ENCODE peak calls at places on chromosomes 5 and 9, in four cellular contexts. W is GM12878, R is K562, N is HepG2. Z is an unnamed sample.

GRCh38 chr5:15885156-15885555 is 294.4 kb downstream of the MARCHF11 start:
- DNase-seq in W (no peak), R (no peak), N (no peak), Z (no peak)

GRCh38 chr9:95465115-95465514 is 51.7 kb downstream of the PTCH1 start:
- DNase-seq in W (no peak), R (no peak), N (no peak), Z (no peak)

GRCh38 chr5:95080456-95080855 is 204.4 kb downstream of the MCTP1 start:
- DNase-seq in W (no peak), R (no peak), N (no peak), Z (no peak)

GRCh38 chr5:89120719-89121118 is 237.7 kb upstream of the MEF2C start:
- DNase-seq in W (no peak), R (no peak), N (no peak), Z (no peak)

GRCh38 chr9:78023003-78023741 is 8.4 kb downstream of the GNAQ start:
- DNase-seq in W (no peak), R (no peak), N (peak; percentile 64), Z (no peak)

GRCh38 chr5:18105449-18105848 is 471.2 kb downstream of the TAF11L14 start:
- DNase-seq in W (no peak), R (no peak), N (no peak), Z (no peak)

GRCh38 chr9:69468380-69468779 is 143.4 kb downstream of the ENTREP1 start:
- DNase-seq in W (no peak), R (no peak), N (no peak), Z (no peak)

GRCh38 chr5:75886706-75887105 is 169.5 kb upstream of the POC5 start:
- DNase-seq in W (no peak), R (no peak), N (no peak), Z (no peak)

GRCh38 chr5:1801954-1802295 is 718 bp downstream of the NDUFS6 start:
- DNase-seq in W (no peak), R (peak; percentile 53), N (peak; percentile 24), Z (peak; percentile 17)

GRCh38 chr5:93929146-93929545 is 187.7 kb upstream of the POU5F2 start:
- DNase-seq in W (no peak), R (no peak), N (no peak), Z (no peak)

GRCh38 chr5:123304777-123305316 is 118.4 kb downstream of the CEP120 start:
- DNase-seq in W (no peak), R (no peak), N (no peak), Z (no peak)

GRCh38 chr5:60339691-60340191 is 360.2 kb downstream of the DEPDC1B start:
- DNase-seq in W (no peak), R (no peak), N (no peak), Z (no peak)

GRCh38 chr5:119453045-119453383 is 717 bp downstream of the HSD17B4 start:
- DNase-seq in W (no peak), R (peak; percentile 25), N (no peak), Z (peak; percentile 14)

GRCh38 chr5:172799416-172799815 is 28.4 kb upstream of the DUSP1 start:
- DNase-seq in W (no peak), R (no peak), N (no peak), Z (no peak)
- TF ChIP-seq POLR2A in W (no peak), R (no peak), N (no peak), Z (no peak)

GRCh38 chr5:113806250-113806649 is 292.8 kb downstream of the YTHDC2 start:
- DNase-seq in W (no peak), R (no peak), N (no peak), Z (no peak)

GRCh38 chr5:113804264-113804663 is 290.8 kb downstream of the YTHDC2 start:
- DNase-seq in W (no peak), R (no peak), N (no peak), Z (no peak)

GRCh38 chr5:113806823-113807222 is 293.3 kb downstream of the YTHDC2 start:
- DNase-seq in W (no peak), R (no peak), N (no peak), Z (no peak)

GRCh38 chr5:113804943-113805342 is 291.4 kb downstream of the YTHDC2 start:
- DNase-seq in W (no peak), R (no peak), N (no peak), Z (no peak)

GRCh38 chr5:113807384-113808053 is 294.0 kb downstream of the YTHDC2 start:
- DNase-seq in W (no peak), R (no peak), N (no peak), Z (no peak)
- TF ChIP-seq EP300 in W (no peak), R (no peak), N (no peak), Z (no peak)

GRCh38 chr5:54900906-54901725 is 84.3 kb downstream of the ESM1 start:
- DNase-seq in W (no peak), R (no peak), N (no peak), Z (no peak)

GRCh38 chr5:54894957-54895815 is 90.2 kb downstream of the ESM1 start:
- DNase-seq in W (no peak), R (no peak), N (no peak), Z (no peak)

GRCh38 chr5:54897001-54897400 is 88.4 kb downstream of the ESM1 start:
- DNase-seq in W (no peak), R (no peak), N (no peak), Z (no peak)

GRCh38 chr5:54895816-54896341 is 89.5 kb downstream of the ESM1 start:
- DNase-seq in W (no peak), R (no peak), N (peak; percentile 28), Z (peak; percentile 14)
- TF ChIP-seq JUNB in W (no peak), R (no peak), N (no peak), Z (no peak)

GRCh38 chr5:147286296-147286695 is 51.5 kb downstream of the STK32A start:
- DNase-seq in W (no peak), R (no peak), N (no peak), Z (no peak)
- TF ChIP-seq POLR2A in W (no peak), R (no peak), N (no peak), Z (no peak)

GRCh38 chr5:65390208-65390607 is 91.5 kb downstream of the ADAMTS6 start:
- DNase-seq in W (no peak), R (no peak), N (no peak), Z (no peak)

GRCh38 chr5:65391591-65391990 is 90.1 kb downstream of the ADAMTS6 start:
- DNase-seq in W (no peak), R (no peak), N (no peak), Z (no peak)

GRCh38 chr5:65394078-65394477 is 87.6 kb downstream of the ADAMTS6 start:
- DNase-seq in W (no peak), R (no peak), N (peak; percentile 12), Z (no peak)

DNA sequence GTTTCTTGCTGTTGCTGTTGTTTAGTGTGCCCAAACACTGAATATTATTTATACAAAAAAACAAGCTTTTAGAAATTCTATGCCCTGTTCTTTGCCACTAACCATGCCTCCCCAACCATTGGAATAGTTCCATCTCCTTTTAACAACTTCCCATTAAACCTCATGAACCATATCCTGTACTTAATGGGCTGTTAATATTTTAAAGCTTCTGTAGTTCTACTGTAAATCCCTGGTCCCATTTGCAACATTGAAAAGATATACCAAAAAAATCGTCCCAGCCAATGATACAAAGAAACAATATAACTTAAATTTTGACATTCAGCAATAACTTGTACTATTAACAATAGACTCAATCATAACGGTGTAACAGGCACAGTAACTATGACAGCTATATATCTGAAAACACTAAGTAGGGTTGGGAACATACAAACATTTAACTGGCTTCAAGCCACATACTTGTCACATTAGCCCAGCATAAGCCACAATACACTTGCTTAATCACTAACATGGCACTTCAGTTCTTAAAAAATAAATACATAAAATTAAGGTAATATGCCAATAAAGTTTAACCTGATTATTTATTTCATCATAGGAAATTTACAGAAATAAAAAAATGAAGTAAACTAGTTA is 86.1 kb downstream of the ADAMTS6 start:
- DNase-seq in W (no peak), R (no peak), N (no peak), Z (no peak)
- TF ChIP-seq EP300 in W (no peak), R (no peak), N (no peak), Z (no peak)

Z was measured in A549.